ENCODE peak calls at places on chromosomes 13 and 19, in nine cellular contexts. J is RWPE1, L is AG10803, V is left lung, B is CD14-positive monocyte, D is D721Med, P is GM06990, N is H9, U is A549. A is an unnamed sample.

GRCh38 chr19:56120002-56120370 is 1.1 kb downstream of the ZNF787 start:
- DNase-seq in J (no peak), L (no peak), V (no peak), B (no peak), D (no peak), P (no peak), N (no peak), U (no peak), A (no peak)

GRCh38 chr13:20359335-20359734 is 127.2 kb upstream of the GJB6 start:
- DNase-seq in J (peak; percentile 95), L (peak; percentile 95), V (no peak), B (no peak), D (no peak), P (no peak), N (no peak), U (peak; percentile 65), A (no peak)

GRCh38 chr19:33862991-33863390 is 66.3 kb downstream of the KCTD15 start:
- DNase-seq in J (no peak), L (no peak), V (no peak), B (no peak), D (no peak), P (no peak), N (no peak), U (no peak), A (no peak)

GRCh38 chr13:21964686-21965085 is 293.8 kb downstream of the FGF9 start:
- DNase-seq in J (no peak), L (no peak), V (no peak), B (no peak), D (no peak), P (no peak), N (no peak), U (no peak), A (no peak)

GRCh38 chr13:45196091-45196490 is 4.8 kb downstream of the KCTD4 start:
- DNase-seq in J (no peak), L (no peak), V (no peak), B (no peak), D (no peak), P (no peak), N (no peak), U (no peak), A (no peak)

GRCh38 chr19:33905937-33906577 is 109.4 kb downstream of the KCTD15 start:
- DNase-seq in J (peak; percentile 60), L (peak; percentile 5), V (peak; percentile 88), B (no peak), D (no peak), P (peak; percentile 15), N (peak; percentile 87), U (peak; percentile 22), A (peak; percentile 64)

GRCh38 chr19:2762783-2763496 is 20.1 kb downstream of the SGTA start:
- DNase-seq in J (no peak), L (no peak), V (no peak), B (no peak), D (no peak), P (no peak), N (no peak), U (no peak), A (no peak)

GRCh38 chr13:30745917-30746686 is 10.8 kb downstream of the ALOX5AP start:
- DNase-seq in J (peak; percentile 16), L (no peak), V (no peak), B (peak; percentile 70), D (no peak), P (no peak), N (no peak), U (no peak), A (no peak)

GRCh38 chr13:97003071-97003470 is 8.8 kb upstream of the OXGR1 start:
- DNase-seq in J (no peak), L (no peak), V (no peak), B (no peak), D (no peak), P (no peak), N (no peak), U (no peak), A (no peak)

GRCh38 chr13:41074523-41074922 is 13.2 kb downstream of the WBP4 start:
- DNase-seq in J (no peak), L (no peak), V (no peak), B (no peak), D (no peak), P (no peak), N (no peak), U (no peak), A (no peak)

DNA sequence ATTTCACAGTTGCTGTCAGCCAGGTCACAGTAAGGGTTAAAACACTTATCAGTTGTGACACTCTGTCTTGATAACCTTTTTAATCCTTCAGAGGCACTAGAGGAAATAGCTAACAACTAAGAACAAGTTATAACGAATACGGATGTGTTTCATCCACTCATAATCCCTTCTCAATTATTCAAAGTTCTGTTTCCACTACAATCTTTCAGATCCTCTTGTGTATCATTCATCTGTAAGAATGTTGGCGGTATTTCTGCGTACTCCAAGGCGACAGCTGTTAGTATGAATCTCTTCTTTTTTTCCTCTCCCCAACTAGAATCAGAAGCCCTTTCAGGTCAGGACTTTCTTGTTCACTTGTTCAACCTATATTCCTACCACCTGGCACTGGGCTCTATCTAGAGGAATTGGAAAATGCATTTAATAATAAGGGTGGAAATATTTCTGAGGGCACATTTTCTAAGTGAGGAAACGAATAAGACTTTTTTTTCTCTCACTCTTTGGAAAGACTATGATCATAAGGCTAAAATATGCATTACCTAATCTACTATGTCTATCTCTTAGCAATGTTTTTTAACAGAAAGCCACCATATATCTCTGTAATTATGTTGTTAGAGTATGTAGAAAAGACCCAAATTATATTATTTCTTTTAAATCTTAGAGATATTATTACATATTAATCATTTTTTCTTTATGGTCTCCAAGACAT is 493.0 kb downstream of the PCDH20 start:
- DNase-seq in J (no peak), L (no peak), V (no peak), B (no peak), D (no peak), P (no peak), N (no peak), U (no peak), A (no peak)
- TF ChIP-seq CTCF in J (no peak), L (no peak), V (no peak), B (no peak), D (no peak), P (no peak), N (no peak), U (no peak), A (no peak)

DNA sequence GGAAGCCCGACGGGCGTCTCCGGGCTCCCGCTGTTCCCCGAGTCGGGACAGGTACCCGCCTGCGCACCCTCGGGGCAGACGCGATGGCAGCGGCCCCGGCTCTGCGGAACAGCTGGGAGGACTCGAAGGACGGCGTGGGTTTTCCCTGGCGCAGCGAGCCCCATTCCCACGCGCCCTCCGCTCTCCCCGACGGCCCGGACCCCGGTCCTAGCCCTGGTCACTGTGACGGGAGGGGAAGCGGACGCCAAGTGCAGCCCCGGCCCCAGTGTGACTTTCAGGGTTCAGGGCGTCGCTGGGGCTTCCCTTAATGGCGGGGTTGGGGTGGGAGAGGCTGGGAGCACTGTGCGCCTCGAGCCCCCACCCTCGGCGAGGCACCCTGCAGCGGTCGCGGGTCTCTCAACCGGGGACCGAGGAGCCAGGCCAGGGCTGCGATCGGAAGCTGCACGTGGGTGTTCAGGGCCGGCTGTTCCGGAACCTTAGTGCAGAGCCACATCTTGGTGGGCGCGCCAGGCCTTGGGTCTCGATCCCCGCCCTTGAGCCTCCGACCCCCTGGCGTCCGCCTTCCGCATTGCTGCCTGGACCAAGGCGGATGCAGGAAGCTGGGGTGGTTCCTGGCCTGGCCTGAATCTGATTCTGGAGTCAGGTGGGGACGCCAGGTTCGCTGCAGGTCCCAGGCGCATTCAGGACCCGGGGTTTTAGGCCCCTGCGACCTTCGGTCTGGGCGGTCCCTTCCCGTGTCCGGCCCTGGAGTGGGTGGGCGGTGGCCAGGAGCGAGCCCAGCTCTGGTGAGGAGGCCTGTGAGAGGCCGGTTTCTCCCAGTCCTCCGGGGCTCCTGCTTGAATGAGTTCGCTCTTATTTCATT is 3.5 kb downstream of the LGALS7B start:
- DNase-seq in J (no peak), L (no peak), V (peak; percentile 82), B (no peak), D (no peak), P (peak; percentile 66), N (peak; percentile 77), U (no peak), A (no peak)
- TF ChIP-seq CTCF in J (no peak), L (peak; percentile 38), V (peak; percentile 54), B (peak; percentile 71), D (no peak), P (peak; percentile 29), N (peak; percentile 39), U (no peak), A (peak; percentile 39)

DNA sequence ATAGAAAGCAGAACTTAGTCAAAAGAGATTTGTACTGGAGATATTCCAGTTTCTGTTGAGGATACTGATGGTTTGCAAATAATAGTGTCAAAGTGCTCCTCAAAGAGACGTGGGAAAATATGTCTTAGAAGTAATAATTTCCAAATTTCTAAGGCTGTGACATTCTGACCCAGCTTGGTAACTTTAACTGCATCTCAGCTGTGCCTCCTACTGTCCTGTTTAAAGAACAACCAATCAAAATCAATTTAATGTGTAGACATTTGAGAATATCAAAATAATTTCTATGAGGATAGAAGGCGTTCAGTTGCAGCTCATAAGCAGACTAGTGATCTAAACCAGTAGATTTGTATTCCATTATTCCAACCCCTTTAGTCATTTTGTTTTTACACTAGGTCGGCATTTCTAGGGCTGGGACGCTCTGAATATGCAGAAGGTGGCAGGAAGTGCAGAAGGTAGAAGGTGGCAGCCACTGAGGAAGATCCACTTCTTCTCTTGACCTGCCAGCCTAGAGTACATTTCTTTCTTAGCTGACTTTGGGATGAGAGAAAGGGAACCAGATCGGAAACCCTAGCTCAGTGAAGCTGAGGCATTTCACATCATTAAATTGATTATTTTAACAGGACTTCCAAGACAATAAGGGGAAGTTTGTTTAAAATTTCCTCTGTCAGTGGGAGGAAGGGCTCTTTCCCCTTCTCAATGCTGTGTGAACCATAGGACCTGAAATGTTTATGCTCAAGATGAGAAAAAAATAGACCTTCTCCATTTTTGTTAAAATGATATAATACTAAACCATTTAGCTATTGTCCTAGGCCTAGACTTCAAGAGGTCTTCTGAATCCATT is 67.5 kb downstream of the COL4A1 start:
- DNase-seq in J (no peak), L (no peak), V (no peak), B (no peak), D (no peak), P (no peak), N (no peak), U (no peak), A (no peak)
- TF ChIP-seq CTCF in J (no peak), L (no peak), V (no peak), B (no peak), D (no peak), P (no peak), N (peak; percentile 15), U (no peak), A (no peak)

GRCh38 chr19:30049844-30050667 is 108.0 kb downstream of the URI1 start:
- DNase-seq in J (no peak), L (no peak), V (no peak), B (no peak), D (no peak), P (no peak), N (no peak), U (no peak), A (no peak)

GRCh38 chr19:30044273-30045259 is 102.5 kb downstream of the URI1 start:
- DNase-seq in J (no peak), L (no peak), V (no peak), B (no peak), D (no peak), P (no peak), N (no peak), U (no peak), A (no peak)

GRCh38 chr19:30049226-30049625 is 107.2 kb downstream of the URI1 start:
- DNase-seq in J (no peak), L (no peak), V (no peak), B (no peak), D (no peak), P (no peak), N (no peak), U (no peak), A (no peak)

GRCh38 chr19:30047355-30047895 is 105.4 kb downstream of the URI1 start:
- DNase-seq in J (no peak), L (no peak), V (no peak), B (no peak), D (no peak), P (no peak), N (no peak), U (no peak), A (no peak)

GRCh38 chr19:30046522-30046921 is 104.5 kb downstream of the URI1 start:
- DNase-seq in J (no peak), L (no peak), V (no peak), B (no peak), D (no peak), P (peak; percentile 64), N (no peak), U (peak; percentile 48), A (no peak)
- TF ChIP-seq CTCF in J (peak; percentile 19), L (peak; percentile 56), V (no peak), B (no peak), D (peak; percentile 54), P (peak; percentile 55), N (peak; percentile 73), U (peak; percentile 67), A (peak; percentile 51)